ENCODE peak calls at places on chromosomes 13 and 19, in seven cellular contexts. U, J, L, X, I, B and E are unnamed samples.

GRCh38 chr19:30046522-30046921 is 104.5 kb downstream of the URI1 start:
- DNase-seq in I (no peak), U (no peak), B (peak), J (no peak), L (no peak), X (peak), E (no peak)

GRCh38 chr13:75702476-75702875 is 66.3 kb downstream of the LMO7 start:
- DNase-seq in X (no peak), L (no peak), U (no peak), I (no peak), B (no peak), J (no peak), E (no peak)

GRCh38 chr13:114320065-114320464 is 5.8 kb downstream of the CHAMP1 start:
- DNase-seq in U (no peak), X (no peak), B (no peak), I (no peak), L (no peak), J (no peak), E (no peak)

GRCh38 chr13:97932006-97932405 is 21.5 kb upstream of the IPO5 start:
- DNase-seq in J (no peak), U (no peak), L (no peak), X (no peak), I (no peak), B (no peak), E (no peak)

GRCh38 chr13:43446126-43446525 is 340.6 kb downstream of the ENOX1 start:
- DNase-seq in U (no peak), J (no peak), I (no peak), X (no peak), B (no peak), L (no peak), E (no peak)

GRCh38 chr13:67186985-67187569 is 43.1 kb downstream of the PCDH9 start:
- DNase-seq in B (no peak), U (no peak), I (no peak), J (no peak), L (no peak), X (no peak), E (peak)

GRCh38 chr13:94660695-94661324 is 51.5 kb downstream of the SOX21 start:
- DNase-seq in B (peak), L (no peak), I (no peak), J (no peak), X (peak), U (no peak), E (peak)

GRCh38 chr13:18233783-18234299 is 947.8 kb downstream of the TUBA3C start:
- DNase-seq in X (no peak), L (no peak), B (no peak), J (no peak), I (no peak), U (no peak), E (no peak)

GRCh38 chr13:112066624-112067004 is 335 bp upstream of the SOX1 start:
- DNase-seq in X (peak), B (peak), U (peak), L (peak), I (peak), J (peak), E (no peak)

GRCh38 chr13:77898097-77898496 is 20.5 kb downstream of the EDNRB start:
- DNase-seq in I (no peak), J (no peak), U (no peak), B (no peak), X (peak), L (no peak), E (no peak)

GRCh38 chr19:34145741-34146202 is 26.5 kb upstream of the LSM14A start:
- DNase-seq in I (no peak), U (peak), J (peak), L (peak), X (peak), B (peak), E (peak)

GRCh38 chr19:28307460-28307859 is 905.5 kb downstream of the UQCRFS1 start:
- DNase-seq in J (no peak), U (no peak), X (no peak), L (no peak), I (no peak), B (no peak), E (no peak)

GRCh38 chr13:93227280-93227905 is 786 bp downstream of the GPC6 start:
- DNase-seq in J (no peak), L (no peak), B (no peak), I (peak), X (peak), U (no peak), E (peak)

GRCh38 chr19:47187797-47188196 is 43.2 kb downstream of the BBC3 start:
- DNase-seq in U (no peak), B (no peak), J (no peak), L (no peak), I (no peak), X (no peak), E (no peak)

GRCh38 chr13:34189946-34190345 is 372.0 kb downstream of the RFC3 start:
- DNase-seq in X (no peak), I (no peak), J (no peak), U (no peak), L (no peak), B (no peak), E (no peak)

GRCh38 chr19:3358392-3358918 is 7.9 kb upstream of the NFIC start:
- DNase-seq in U (no peak), I (no peak), X (no peak), B (no peak), L (no peak), J (no peak), E (no peak)

GRCh38 chr19:42024622-42025111 is 30.6 kb upstream of the ATP1A3 start:
- DNase-seq in U (no peak), X (no peak), I (no peak), B (no peak), L (no peak), J (no peak), E (no peak)